ENCODE peak calls at places on chromosomes 1 and 21, in six cellular contexts. One of them, this sample, is unnamed.
A peak's percentile ranks its signal among the peaks of the same experiment; 100 is the strongest.

GRCh38 chr1:26961826-26962225 is 1.6 kb upstream of the KDF1 start:
- DNase-seq in hippocampal formation: no peak
- DNase-seq in activated CD4-positive, alpha-beta T cell treated with anti-CD3 and anti-CD28 coated beads, Interleukin-2, amount 10 ng/mL, durations not matched to agents 7 days and 5 days: no peak
- DNase-seq in thoracic aorta: no peak
- DNase-seq in retinal pigment epithelial cell: no peak
- DNase-seq in COR-L47: no peak
- DNase-seq in this sample: no peak

GRCh38 chr1:228214921-228215662 is 7.2 kb downstream of the OBSCN start:
- DNase-seq in thoracic aorta: no peak
- DNase-seq in COR-L47: no peak
- DNase-seq in hippocampal formation: no peak
- DNase-seq in retinal pigment epithelial cell: no peak
- DNase-seq in activated CD4-positive, alpha-beta T cell treated with anti-CD3 and anti-CD28 coated beads, Interleukin-2, amount 10 ng/mL, durations not matched to agents 7 days and 5 days: no peak
- DNase-seq in this sample: no peak

GRCh38 chr1:195481293-195481692 is 1126.9 kb downstream of the KCNT2 start:
- DNase-seq in hippocampal formation: no peak
- DNase-seq in activated CD4-positive, alpha-beta T cell treated with anti-CD3 and anti-CD28 coated beads, Interleukin-2, amount 10 ng/mL, durations not matched to agents 7 days and 5 days: no peak
- DNase-seq in retinal pigment epithelial cell: no peak
- DNase-seq in COR-L47: no peak
- DNase-seq in thoracic aorta: no peak
- DNase-seq in this sample: no peak

GRCh38 chr1:19405761-19406481 is 79.4 kb downstream of the CAPZB start:
- DNase-seq in thoracic aorta: no peak
- DNase-seq in activated CD4-positive, alpha-beta T cell treated with anti-CD3 and anti-CD28 coated beads, Interleukin-2, amount 10 ng/mL, durations not matched to agents 7 days and 5 days: no peak
- DNase-seq in retinal pigment epithelial cell: peak; percentile 66
- DNase-seq in hippocampal formation: peak; percentile 51
- DNase-seq in COR-L47: no peak
- DNase-seq in this sample: peak; percentile 35

GRCh38 chr1:177384461-177384860 is 213.7 kb downstream of the BRINP2 start:
- DNase-seq in activated CD4-positive, alpha-beta T cell treated with anti-CD3 and anti-CD28 coated beads, Interleukin-2, amount 10 ng/mL, durations not matched to agents 7 days and 5 days: no peak
- DNase-seq in retinal pigment epithelial cell: no peak
- DNase-seq in hippocampal formation: no peak
- DNase-seq in thoracic aorta: no peak
- DNase-seq in COR-L47: no peak
- DNase-seq in this sample: no peak

GRCh38 chr1:52926864-52927218 is 235 bp upstream of the SCP2 start:
- DNase-seq in retinal pigment epithelial cell: no peak
- DNase-seq in COR-L47: no peak
- DNase-seq in thoracic aorta: no peak
- DNase-seq in hippocampal formation: no peak
- DNase-seq in activated CD4-positive, alpha-beta T cell treated with anti-CD3 and anti-CD28 coated beads, Interleukin-2, amount 10 ng/mL, durations not matched to agents 7 days and 5 days: no peak
- DNase-seq in this sample: peak; percentile 53

GRCh38 chr1:57422271-57423134 is 1.4 kb downstream of the DAB1 start:
- DNase-seq in COR-L47: peak; percentile 9
- DNase-seq in retinal pigment epithelial cell: no peak
- DNase-seq in thoracic aorta: no peak
- DNase-seq in hippocampal formation: no peak
- DNase-seq in activated CD4-positive, alpha-beta T cell treated with anti-CD3 and anti-CD28 coated beads, Interleukin-2, amount 10 ng/mL, durations not matched to agents 7 days and 5 days: no peak
- DNase-seq in this sample: no peak

GRCh38 chr1:41671116-41671755 is 186.8 kb upstream of the EDN2 start:
- DNase-seq in retinal pigment epithelial cell: no peak
- DNase-seq in thoracic aorta: no peak
- DNase-seq in hippocampal formation: no peak
- DNase-seq in activated CD4-positive, alpha-beta T cell treated with anti-CD3 and anti-CD28 coated beads, Interleukin-2, amount 10 ng/mL, durations not matched to agents 7 days and 5 days: no peak
- DNase-seq in COR-L47: no peak
- DNase-seq in this sample: no peak

GRCh38 chr1:31712041-31712440 is 8.2 kb upstream of the COL16A1 start:
- DNase-seq in COR-L47: no peak
- DNase-seq in activated CD4-positive, alpha-beta T cell treated with anti-CD3 and anti-CD28 coated beads, Interleukin-2, amount 10 ng/mL, durations not matched to agents 7 days and 5 days: no peak
- DNase-seq in retinal pigment epithelial cell: no peak
- DNase-seq in thoracic aorta: no peak
- DNase-seq in hippocampal formation: no peak
- DNase-seq in this sample: no peak

GRCh38 chr1:36096500-36097412 is 8.1 kb downstream of the ADPRS start:
- DNase-seq in thoracic aorta: no peak
- DNase-seq in activated CD4-positive, alpha-beta T cell treated with anti-CD3 and anti-CD28 coated beads, Interleukin-2, amount 10 ng/mL, durations not matched to agents 7 days and 5 days: no peak
- DNase-seq in retinal pigment epithelial cell: no peak
- DNase-seq in hippocampal formation: no peak
- DNase-seq in COR-L47: no peak
- DNase-seq in this sample: no peak

GRCh38 chr1:18922319-18922726 is 20.0 kb upstream of the ALDH4A1 start:
- DNase-seq in hippocampal formation: peak; percentile 69
- DNase-seq in thoracic aorta: peak; percentile 65
- DNase-seq in COR-L47: no peak
- DNase-seq in activated CD4-positive, alpha-beta T cell treated with anti-CD3 and anti-CD28 coated beads, Interleukin-2, amount 10 ng/mL, durations not matched to agents 7 days and 5 days: no peak
- DNase-seq in retinal pigment epithelial cell: no peak
- DNase-seq in this sample: peak; percentile 56

GRCh38 chr1:1344672-1345361 is 4.4 kb downstream of the DVL1 start:
- DNase-seq in activated CD4-positive, alpha-beta T cell treated with anti-CD3 and anti-CD28 coated beads, Interleukin-2, amount 10 ng/mL, durations not matched to agents 7 days and 5 days: no peak
- DNase-seq in COR-L47: no peak
- DNase-seq in hippocampal formation: no peak
- DNase-seq in thoracic aorta: no peak
- DNase-seq in retinal pigment epithelial cell: no peak
- DNase-seq in this sample: no peak

GRCh38 chr21:45417256-45417950 is 12.4 kb downstream of the COL18A1 start:
- DNase-seq in thoracic aorta: no peak
- DNase-seq in COR-L47: no peak
- DNase-seq in hippocampal formation: no peak
- DNase-seq in retinal pigment epithelial cell: no peak
- DNase-seq in activated CD4-positive, alpha-beta T cell treated with anti-CD3 and anti-CD28 coated beads, Interleukin-2, amount 10 ng/mL, durations not matched to agents 7 days and 5 days: no peak
- DNase-seq in this sample: no peak

GRCh38 chr1:196466656-196467055 is 141.6 kb downstream of the KCNT2 start:
- DNase-seq in thoracic aorta: no peak
- DNase-seq in hippocampal formation: no peak
- DNase-seq in COR-L47: no peak
- DNase-seq in retinal pigment epithelial cell: peak; percentile 43
- DNase-seq in activated CD4-positive, alpha-beta T cell treated with anti-CD3 and anti-CD28 coated beads, Interleukin-2, amount 10 ng/mL, durations not matched to agents 7 days and 5 days: no peak
- DNase-seq in this sample: no peak

GRCh38 chr1:182603646-182604127 is 502 bp downstream of the RGS16 start:
- DNase-seq in thoracic aorta: no peak
- DNase-seq in COR-L47: no peak
- DNase-seq in activated CD4-positive, alpha-beta T cell treated with anti-CD3 and anti-CD28 coated beads, Interleukin-2, amount 10 ng/mL, durations not matched to agents 7 days and 5 days: no peak
- DNase-seq in hippocampal formation: no peak
- DNase-seq in retinal pigment epithelial cell: no peak
- DNase-seq in this sample: no peak

GRCh38 chr1:62247391-62248168 is 52.9 kb downstream of the L1TD1 start:
- DNase-seq in COR-L47: peak; percentile 59
- DNase-seq in activated CD4-positive, alpha-beta T cell treated with anti-CD3 and anti-CD28 coated beads, Interleukin-2, amount 10 ng/mL, durations not matched to agents 7 days and 5 days: no peak
- DNase-seq in hippocampal formation: no peak
- DNase-seq in retinal pigment epithelial cell: no peak
- DNase-seq in thoracic aorta: no peak
- DNase-seq in this sample: no peak

GRCh38 chr21:45289134-45289533 is 1.4 kb upstream of the POFUT2 start:
- DNase-seq in activated CD4-positive, alpha-beta T cell treated with anti-CD3 and anti-CD28 coated beads, Interleukin-2, amount 10 ng/mL, durations not matched to agents 7 days and 5 days: no peak
- DNase-seq in COR-L47: no peak
- DNase-seq in thoracic aorta: no peak
- DNase-seq in hippocampal formation: no peak
- DNase-seq in retinal pigment epithelial cell: no peak
- DNase-seq in this sample: no peak

GRCh38 chr21:45109831-45110492 is 35.6 kb downstream of the ADARB1 start:
- DNase-seq in thoracic aorta: no peak
- DNase-seq in COR-L47: no peak
- DNase-seq in hippocampal formation: no peak
- DNase-seq in activated CD4-positive, alpha-beta T cell treated with anti-CD3 and anti-CD28 coated beads, Interleukin-2, amount 10 ng/mL, durations not matched to agents 7 days and 5 days: peak; percentile 53
- DNase-seq in retinal pigment epithelial cell: no peak
- DNase-seq in this sample: no peak

GRCh38 chr1:7554343-7555270 is 216.5 kb upstream of the VAMP3 start:
- DNase-seq in retinal pigment epithelial cell: no peak
- DNase-seq in activated CD4-positive, alpha-beta T cell treated with anti-CD3 and anti-CD28 coated beads, Interleukin-2, amount 10 ng/mL, durations not matched to agents 7 days and 5 days: no peak
- DNase-seq in hippocampal formation: no peak
- DNase-seq in thoracic aorta: no peak
- DNase-seq in COR-L47: no peak
- DNase-seq in this sample: no peak

GRCh38 chr1:2310332-2311183 is 80.8 kb downstream of the MORN1 start:
- DNase-seq in retinal pigment epithelial cell: no peak
- DNase-seq in COR-L47: no peak
- DNase-seq in thoracic aorta: no peak
- DNase-seq in activated CD4-positive, alpha-beta T cell treated with anti-CD3 and anti-CD28 coated beads, Interleukin-2, amount 10 ng/mL, durations not matched to agents 7 days and 5 days: no peak
- DNase-seq in hippocampal formation: no peak
- DNase-seq in this sample: no peak

GRCh38 chr1:20405893-20406604 is 80.0 kb downstream of the CAMK2N1 start:
- DNase-seq in hippocampal formation: no peak
- DNase-seq in thoracic aorta: no peak
- DNase-seq in activated CD4-positive, alpha-beta T cell treated with anti-CD3 and anti-CD28 coated beads, Interleukin-2, amount 10 ng/mL, durations not matched to agents 7 days and 5 days: no peak
- DNase-seq in retinal pigment epithelial cell: no peak
- DNase-seq in COR-L47: peak; percentile 53
- DNase-seq in this sample: no peak

GRCh38 chr1:215551806-215552205 is 15.3 kb upstream of the KCTD3 start:
- DNase-seq in activated CD4-positive, alpha-beta T cell treated with anti-CD3 and anti-CD28 coated beads, Interleukin-2, amount 10 ng/mL, durations not matched to agents 7 days and 5 days: no peak
- DNase-seq in thoracic aorta: no peak
- DNase-seq in COR-L47: no peak
- DNase-seq in hippocampal formation: no peak
- DNase-seq in retinal pigment epithelial cell: no peak
- DNase-seq in this sample: no peak

GRCh38 chr1:182699673-182700350 is 15.4 kb upstream of the RGS8 start:
- DNase-seq in hippocampal formation: peak; percentile 2
- DNase-seq in thoracic aorta: no peak
- DNase-seq in retinal pigment epithelial cell: no peak
- DNase-seq in COR-L47: no peak
- DNase-seq in activated CD4-positive, alpha-beta T cell treated with anti-CD3 and anti-CD28 coated beads, Interleukin-2, amount 10 ng/mL, durations not matched to agents 7 days and 5 days: no peak
- DNase-seq in this sample: no peak

GRCh38 chr1:182811975-182812727 is 22.6 kb downstream of the NPL start:
- DNase-seq in retinal pigment epithelial cell: no peak
- DNase-seq in thoracic aorta: no peak
- DNase-seq in activated CD4-positive, alpha-beta T cell treated with anti-CD3 and anti-CD28 coated beads, Interleukin-2, amount 10 ng/mL, durations not matched to agents 7 days and 5 days: no peak
- DNase-seq in COR-L47: no peak
- DNase-seq in hippocampal formation: no peak
- DNase-seq in this sample: no peak

GRCh38 chr21:34276711-34277425 is 86.9 kb upstream of the KCNE2 start:
- DNase-seq in hippocampal formation: no peak
- DNase-seq in COR-L47: no peak
- DNase-seq in activated CD4-positive, alpha-beta T cell treated with anti-CD3 and anti-CD28 coated beads, Interleukin-2, amount 10 ng/mL, durations not matched to agents 7 days and 5 days: no peak
- DNase-seq in retinal pigment epithelial cell: no peak
- DNase-seq in thoracic aorta: no peak
- DNase-seq in this sample: no peak

GRCh38 chr1:7893529-7894180 is 40.8 kb upstream of the UTS2 start:
- DNase-seq in thoracic aorta: peak; percentile 50
- DNase-seq in hippocampal formation: no peak
- DNase-seq in COR-L47: no peak
- DNase-seq in activated CD4-positive, alpha-beta T cell treated with anti-CD3 and anti-CD28 coated beads, Interleukin-2, amount 10 ng/mL, durations not matched to agents 7 days and 5 days: no peak
- DNase-seq in retinal pigment epithelial cell: peak; percentile 20
- DNase-seq in this sample: no peak

GRCh38 chr1:206030714-206031113 is 7.0 kb upstream of the CTSE start:
- DNase-seq in hippocampal formation: peak; percentile 65
- DNase-seq in activated CD4-positive, alpha-beta T cell treated with anti-CD3 and anti-CD28 coated beads, Interleukin-2, amount 10 ng/mL, durations not matched to agents 7 days and 5 days: peak; percentile 84
- DNase-seq in retinal pigment epithelial cell: peak; percentile 24
- DNase-seq in thoracic aorta: no peak
- DNase-seq in COR-L47: peak; percentile 67
- DNase-seq in this sample: no peak

GRCh38 chr1:43251024-43251423 is 18.8 kb upstream of the TMEM125 start:
- DNase-seq in COR-L47: no peak
- DNase-seq in activated CD4-positive, alpha-beta T cell treated with anti-CD3 and anti-CD28 coated beads, Interleukin-2, amount 10 ng/mL, durations not matched to agents 7 days and 5 days: no peak
- DNase-seq in hippocampal formation: no peak
- DNase-seq in retinal pigment epithelial cell: no peak
- DNase-seq in thoracic aorta: no peak
- DNase-seq in this sample: no peak

GRCh38 chr1:205698921-205699320 is 18.6 kb upstream of the SLC45A3 start:
- DNase-seq in activated CD4-positive, alpha-beta T cell treated with anti-CD3 and anti-CD28 coated beads, Interleukin-2, amount 10 ng/mL, durations not matched to agents 7 days and 5 days: no peak
- DNase-seq in thoracic aorta: no peak
- DNase-seq in COR-L47: no peak
- DNase-seq in hippocampal formation: no peak
- DNase-seq in retinal pigment epithelial cell: no peak
- DNase-seq in this sample: no peak

This sample was measured in amygdala.